ENCODE peak calls at places on chromosomes 5 and 9, in five cellular contexts. Q is HTR-8/SVneo; P is NCI-H2081; O is effector CD8-positive, alpha-beta T cell; J is GM12865. M is an unnamed sample.

GRCh38 chr5:91179018-91179417 is 204.1 kb downstream of the ARRDC3 start:
- DNase-seq in J (no peak), P (no peak), O (no peak), Q (no peak), M (no peak)

GRCh38 chr5:149063017-149063687 is at the start of gene SH3TC2:
- DNase-seq in P (no peak), O (no peak), J (no peak), Q (peak; percentile 60), M (no peak)

GRCh38 chr5:89471556-89471955 is 588.6 kb upstream of the MEF2C start:
- DNase-seq in O (no peak), Q (no peak), J (no peak), P (no peak), M (no peak)

GRCh38 chr9:2241461-2241874 is 226.3 kb downstream of the SMARCA2 start:
- DNase-seq in Q (no peak), P (no peak), O (no peak), J (peak; percentile 53), M (no peak)

GRCh38 chr9:74494490-74494889 is 2.6 kb upstream of the RORB start:
- DNase-seq in P (no peak), Q (no peak), J (no peak), O (no peak), M (no peak)

GRCh38 chr5:368162-369084 is 46.9 kb downstream of the AHRR start:
- DNase-seq in O (no peak), J (peak; percentile 90), Q (no peak), P (no peak), M (no peak)

GRCh38 chr9:88980732-88981336 is 10.4 kb upstream of the S1PR3 start:
- DNase-seq in O (no peak), P (no peak), J (no peak), Q (no peak), M (no peak)

GRCh38 chr9:134328341-134328840 is 2.1 kb downstream of the RXRA start:
- DNase-seq in J (no peak), P (no peak), Q (no peak), O (no peak), M (no peak)

GRCh38 chr5:116492016-116492623 is 82.5 kb downstream of the SEMA6A start:
- DNase-seq in Q (peak; percentile 41), P (no peak), O (no peak), J (peak; percentile 23), M (no peak)

GRCh38 chr5:75536147-75536546 is 24.5 kb downstream of the POLK start:
- DNase-seq in Q (no peak), P (no peak), J (no peak), O (no peak), M (no peak)

M was measured in NCI-H345.